ENCODE peak calls at places on chromosome 1, in nine cellular contexts. U, B, N, S, H, W, K, F and J are unnamed samples. For H3K4me1, the result is how much of the 10 kb centered on the place peaks cover.

GRCh38 chr1:241551759-241552638 is 19.8 kb downstream of the KMO start:
- DNase-seq in U (peak), B (no peak), N (peak), S (no peak), H (no peak), W (no peak), K (no peak), F (no peak), J (no peak)

GRCh38 chr1:38860464-38860816 is 868 bp upstream of the RRAGC start:
- DNase-seq in U (no peak), B (no peak), N (no peak), S (no peak), H (no peak), W (peak), K (no peak), F (no peak), J (peak)

GRCh38 chr1:230382060-230382491 is 44.1 kb downstream of the PGBD5 start:
- DNase-seq in U (no peak), B (peak), N (no peak), S (no peak), H (no peak), W (peak), K (no peak), F (peak), J (peak)

GRCh38 chr1:31007462-31007991 is 58.0 kb downstream of the PUM1 start:
- DNase-seq in U (no peak), B (no peak), N (no peak), S (no peak), H (no peak), W (peak), K (no peak), F (peak), J (peak)

GRCh38 chr1:232627645-232628334 is 2.1 kb downstream of the SIPA1L2 start:
- DNase-seq in U (no peak), B (peak), N (no peak), S (no peak), H (no peak), W (peak), K (no peak), F (peak), J (peak)

GRCh38 chr1:11796036-11796828 is 9.5 kb downstream of the MTHFR start:
- DNase-seq in U (no peak), B (no peak), N (peak), S (no peak), H (peak), W (no peak), K (no peak), F (no peak), J (no peak)

GRCh38 chr1:21577933-21578332 is 68.7 kb downstream of the ALPL start:
- DNase-seq in U (no peak), B (no peak), N (no peak), S (no peak), H (no peak), W (no peak), K (no peak), F (no peak), J (no peak)

GRCh38 chr1:215114154-215114933 is 31.8 kb downstream of the KCNK2 start:
- DNase-seq in U (no peak), B (peak), N (no peak), S (no peak), H (no peak), W (peak), K (no peak), F (peak), J (no peak)

GRCh38 chr1:172343246-172344099 is 77.0 kb upstream of the C1orf105 start:
- DNase-seq in U (no peak), B (no peak), N (no peak), S (no peak), H (no peak), W (peak), K (no peak), F (peak), J (peak)

GRCh38 chr1:118110580-118110979 is 74.4 kb downstream of the SPAG17 start:
- DNase-seq in U (no peak), B (no peak), N (no peak), S (no peak), H (no peak), W (no peak), K (no peak), F (peak), J (no peak)

DNA sequence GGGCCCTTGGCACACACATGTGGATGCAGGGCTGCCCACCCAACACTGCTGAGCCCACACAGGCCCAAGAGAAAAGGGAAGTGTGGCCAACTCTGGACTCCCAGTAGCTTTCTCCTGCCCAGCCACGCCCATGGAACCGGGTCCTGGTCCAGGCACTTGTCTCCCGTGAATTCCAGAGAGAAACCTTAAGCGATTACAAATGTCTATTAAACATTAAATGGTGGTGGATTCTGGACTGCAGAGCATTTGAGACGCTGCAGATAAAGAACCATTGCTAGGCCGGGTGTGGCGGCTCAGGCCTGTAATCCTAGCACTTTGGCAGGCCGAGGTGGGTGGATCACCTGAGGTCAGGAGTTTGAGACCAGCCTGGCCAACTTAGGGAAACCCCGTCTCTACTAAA is 100.6 kb upstream of the ARHGEF16 start:
- DNase-seq in U (no peak), B (no peak), N (no peak), S (no peak), H (no peak), W (no peak), K (no peak), F (no peak), J (no peak)
- H3K4me1 ChIP-seq in U (under half), B (under half), N (half or more), S (under half), H (under half), W (under half), K (under half), F (under half), J (under half)

GRCh38 chr1:116911166-116911553 is 1.4 kb downstream of the PTGFRN start:
- DNase-seq in U (no peak), B (no peak), N (no peak), S (no peak), H (no peak), W (no peak), K (no peak), F (no peak), J (no peak)
- H3K4me1 ChIP-seq in U (under half), B (under half), N (half or more), S (under half), H (under half), W (under half), K (half or more), F (under half), J (under half)

GRCh38 chr1:201307760-201308499 is 24.6 kb downstream of the PKP1 start:
- DNase-seq in U (no peak), B (peak), N (no peak), S (no peak), H (no peak), W (peak), K (no peak), F (no peak), J (no peak)

GRCh38 chr1:201309420-201309819 is 26.1 kb downstream of the PKP1 start:
- DNase-seq in U (no peak), B (peak), N (peak), S (peak), H (peak), W (peak), K (no peak), F (peak), J (peak)

GRCh38 chr1:201304126-201304525 is 20.8 kb downstream of the PKP1 start:
- DNase-seq in U (no peak), B (no peak), N (no peak), S (no peak), H (no peak), W (no peak), K (no peak), F (no peak), J (no peak)

GRCh38 chr1:201305815-201306214 is 22.5 kb downstream of the PKP1 start:
- DNase-seq in U (no peak), B (no peak), N (no peak), S (no peak), H (no peak), W (no peak), K (no peak), F (no peak), J (no peak)

DNA sequence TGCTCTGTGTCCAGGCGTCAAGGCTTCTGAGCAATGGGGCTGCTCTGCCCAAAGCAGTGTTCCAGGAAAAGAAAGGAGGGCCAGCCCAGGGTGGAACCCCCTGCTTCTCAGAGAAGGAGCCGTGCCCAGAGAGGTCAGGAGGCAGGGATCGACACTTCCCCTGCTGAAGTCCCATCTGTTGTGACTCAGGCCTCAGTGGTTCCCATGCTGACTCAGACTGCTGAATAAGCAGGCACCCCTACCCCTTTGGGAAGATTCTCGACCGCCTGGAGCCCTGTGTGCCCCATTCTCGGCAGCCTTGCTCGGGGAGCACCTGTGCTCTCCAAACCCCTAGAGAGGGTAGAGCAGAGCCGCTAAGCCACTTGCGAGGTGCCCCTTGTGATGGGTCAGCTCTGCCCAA is 23.9 kb downstream of the PKP1 start:
- DNase-seq in U (no peak), B (no peak), N (no peak), S (no peak), H (no peak), W (peak), K (no peak), F (peak), J (no peak)
- H3K4me1 ChIP-seq in U (under half), B (half or more), N (under half), S (under half), H (under half), W (under half), K (half or more), F (under half), J (half or more)

GRCh38 chr1:178944729-178945128 is 73.9 kb upstream of the ANGPTL1 start:
- DNase-seq in U (no peak), B (no peak), N (no peak), S (no peak), H (no peak), W (no peak), K (no peak), F (no peak), J (no peak)

GRCh38 chr1:178946416-178946815 is 75.5 kb upstream of the ANGPTL1 start:
- DNase-seq in U (no peak), B (no peak), N (no peak), S (no peak), H (no peak), W (no peak), K (no peak), F (no peak), J (no peak)

GRCh38 chr1:178946855-178947687 is 76.2 kb upstream of the ANGPTL1 start:
- DNase-seq in U (no peak), B (no peak), N (no peak), S (no peak), H (no peak), W (no peak), K (no peak), F (no peak), J (no peak)

GRCh38 chr1:178947688-178948003 is 76.8 kb upstream of the ANGPTL1 start:
- DNase-seq in U (no peak), B (no peak), N (no peak), S (no peak), H (no peak), W (no peak), K (no peak), F (no peak), J (no peak)

GRCh38 chr1:178945763-178946266 is 74.9 kb upstream of the ANGPTL1 start:
- DNase-seq in U (no peak), B (no peak), N (no peak), S (no peak), H (no peak), W (peak), K (no peak), F (peak), J (no peak)
- H3K4me1 ChIP-seq in U (under half), B (under half), N (under half), S (under half), H (under half), W (under half), K (under half), F (under half), J (under half)

GRCh38 chr1:88985692-88986091 is 6.7 kb downstream of the KYAT3 start:
- DNase-seq in U (no peak), B (no peak), N (no peak), S (no peak), H (no peak), W (no peak), K (no peak), F (no peak), J (no peak)

GRCh38 chr1:88985033-88985432 is 7.4 kb downstream of the KYAT3 start:
- DNase-seq in U (no peak), B (peak), N (no peak), S (peak), H (peak), W (peak), K (no peak), F (peak), J (peak)

GRCh38 chr1:88983791-88984552 is 8.5 kb downstream of the KYAT3 start:
- DNase-seq in U (no peak), B (peak), N (no peak), S (no peak), H (no peak), W (peak), K (no peak), F (peak), J (peak)

GRCh38 chr1:88982055-88982454 is 10.4 kb downstream of the KYAT3 start:
- DNase-seq in U (no peak), B (no peak), N (no peak), S (no peak), H (no peak), W (peak), K (no peak), F (peak), J (no peak)

GRCh38 chr1:88984553-88984945 is 7.9 kb downstream of the KYAT3 start:
- DNase-seq in U (no peak), B (no peak), N (no peak), S (no peak), H (no peak), W (peak), K (no peak), F (no peak), J (peak)
- H3K4me1 ChIP-seq in U (under half), B (under half), N (half or more), S (under half), H (under half), W (under half), K (half or more), F (under half), J (under half)

DNA sequence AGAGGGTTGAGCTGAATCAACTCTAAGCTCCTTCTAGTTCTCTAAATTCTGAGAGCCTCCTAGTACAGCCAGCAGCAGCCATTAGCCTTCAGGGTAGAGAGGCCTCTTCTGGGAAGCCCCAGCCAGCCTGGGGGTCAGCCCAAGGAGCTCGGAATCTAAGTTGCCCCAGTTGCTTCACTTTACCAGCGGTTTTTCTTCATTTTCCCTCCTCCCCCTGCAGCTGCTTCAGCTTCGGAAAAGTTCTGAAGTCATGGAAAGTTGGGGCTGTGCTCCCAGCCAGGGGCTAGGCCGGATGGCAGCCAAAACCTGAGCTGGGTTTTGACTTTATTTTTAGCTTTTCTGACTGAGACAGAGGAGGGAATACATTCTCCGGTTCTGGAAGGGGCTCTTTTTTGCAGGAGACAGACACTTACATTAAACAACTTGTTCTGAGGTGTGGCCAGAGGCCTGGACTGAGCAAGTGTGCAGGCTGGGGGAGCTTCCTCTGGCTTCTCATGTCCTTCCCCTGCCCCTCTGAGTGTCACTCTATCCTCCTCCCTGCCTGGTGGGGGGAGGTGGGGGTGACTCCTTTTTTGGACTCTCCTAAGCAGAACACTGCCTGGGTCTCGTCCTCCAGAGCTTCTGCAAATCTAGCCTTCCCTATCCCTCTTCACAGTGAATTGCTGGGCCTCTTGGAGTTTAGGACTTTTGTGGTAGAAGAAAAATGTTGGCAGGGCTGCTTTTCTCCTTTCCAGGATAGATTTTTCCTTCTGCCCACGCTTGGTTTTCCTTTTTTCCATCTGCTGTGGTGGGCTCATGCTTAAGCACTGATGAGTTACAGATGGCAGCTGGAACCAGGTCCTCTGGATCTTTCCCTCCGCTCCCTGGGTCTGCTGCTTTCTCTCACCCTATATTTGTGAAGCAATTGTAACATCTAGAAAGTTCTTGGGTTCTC is 14.5 kb downstream of the LMNA start:
- DNase-seq in U (no peak), B (no peak), N (peak), S (no peak), H (peak), W (peak), K (no peak), F (peak), J (no peak)
- H3K4me1 ChIP-seq in U (half or more), B (half or more), N (half or more), S (under half), H (under half), W (half or more), K (half or more), F (half or more), J (half or more)

GRCh38 chr1:28143496-28144202 is 32.8 kb downstream of the PTAFR start:
- DNase-seq in U (no peak), B (no peak), N (no peak), S (no peak), H (no peak), W (no peak), K (no peak), F (no peak), J (no peak)
- H3K4me1 ChIP-seq in U (under half), B (under half), N (under half), S (under half), H (under half), W (under half), K (under half), F (under half), J (under half)

GRCh38 chr1:207850621-207851407 is 60.1 kb downstream of the CD34 start:
- DNase-seq in U (no peak), B (no peak), N (peak), S (no peak), H (no peak), W (no peak), K (no peak), F (no peak), J (no peak)

GRCh38 chr1:207851696-207852095 is 59.2 kb downstream of the CD34 start:
- DNase-seq in U (no peak), B (no peak), N (no peak), S (no peak), H (no peak), W (no peak), K (no peak), F (no peak), J (no peak)

GRCh38 chr1:207854001-207854400 is 56.9 kb downstream of the CD34 start:
- DNase-seq in U (no peak), B (no peak), N (no peak), S (no peak), H (no peak), W (no peak), K (no peak), F (no peak), J (no peak)

GRCh38 chr1:207853372-207853757 is 57.6 kb downstream of the CD34 start:
- DNase-seq in U (no peak), B (no peak), N (no peak), S (no peak), H (peak), W (no peak), K (no peak), F (no peak), J (no peak)

DNA sequence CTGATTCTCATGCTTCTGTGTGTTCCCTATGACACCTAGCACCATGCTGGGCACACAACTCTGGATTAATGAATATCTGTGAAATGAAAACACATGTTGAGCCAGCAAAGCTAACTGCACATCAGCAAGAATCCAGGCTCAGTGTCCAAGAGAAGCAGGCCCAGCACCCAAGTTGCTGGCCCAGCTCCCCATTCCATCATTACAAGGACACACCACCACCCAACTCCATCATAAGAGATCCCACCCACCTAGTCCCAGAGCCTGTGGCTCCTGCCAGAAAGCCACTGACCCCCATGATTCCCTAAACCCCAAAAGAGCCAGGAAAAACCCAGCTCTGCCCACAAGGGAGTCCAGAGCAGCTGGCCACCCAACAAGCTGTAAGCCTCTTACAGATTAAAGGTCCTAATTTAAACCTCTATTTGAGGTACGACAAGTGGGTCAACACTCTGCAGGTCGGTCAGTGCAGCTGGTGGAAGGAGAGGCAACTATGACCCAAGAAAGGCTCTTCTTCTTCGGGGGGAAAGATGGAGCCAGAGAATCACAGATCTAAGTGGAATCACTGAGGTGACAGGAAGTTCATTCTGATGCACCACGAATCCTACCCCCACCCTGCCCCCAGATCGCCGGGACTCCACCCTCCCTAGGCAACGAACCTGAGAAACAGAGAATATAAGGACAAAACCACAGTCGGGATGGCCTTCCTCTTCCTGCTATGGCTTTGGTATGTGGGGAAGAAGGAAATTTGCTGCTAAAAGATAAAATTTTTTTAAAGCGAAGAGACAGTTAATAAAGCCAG is 58.2 kb downstream of the CD34 start:
- DNase-seq in U (no peak), B (no peak), N (no peak), S (no peak), H (no peak), W (no peak), K (no peak), F (no peak), J (no peak)
- H3K4me1 ChIP-seq in U (half or more), B (under half), N (half or more), S (under half), H (under half), W (under half), K (half or more), F (under half), J (under half)